ENCODE peak calls at places on chromosomes 13 and 19, in five cellular contexts. One of them, this sample, is unnamed.

GRCh38 chr19:13797870-13798269 is 2.6 kb downstream of the ZSWIM4 start:
- DNase-seq in suprapubic skin: no peak
- DNase-seq in stomach: peak; percentile 65
- DNase-seq in tibial nerve: no peak
- DNase-seq in K562: no peak
- DNase-seq in this sample: no peak

GRCh38 chr13:36870050-36870692 is 49.9 kb downstream of the SMAD9 start:
- DNase-seq in suprapubic skin: no peak
- DNase-seq in stomach: no peak
- DNase-seq in tibial nerve: no peak
- DNase-seq in K562: no peak
- DNase-seq in this sample: no peak

GRCh38 chr19:9847087-9847671 is 12.1 kb downstream of the PIN1 start:
- DNase-seq in suprapubic skin: peak; percentile 75
- DNase-seq in stomach: peak; percentile 34
- DNase-seq in tibial nerve: no peak
- DNase-seq in K562: peak; percentile 80
- DNase-seq in this sample: no peak

GRCh38 chr19:39307822-39308530 is 11.8 kb downstream of the IFNL1 start:
- DNase-seq in suprapubic skin: peak; percentile 40
- DNase-seq in stomach: no peak
- DNase-seq in tibial nerve: no peak
- DNase-seq in K562: no peak
- DNase-seq in this sample: no peak

GRCh38 chr13:68050746-68051145 is 820.6 kb upstream of the PCDH9 start:
- DNase-seq in suprapubic skin: no peak
- DNase-seq in stomach: no peak
- DNase-seq in tibial nerve: no peak
- DNase-seq in K562: no peak
- DNase-seq in this sample: no peak

GRCh38 chr13:99464441-99464949 is 36.8 kb upstream of the TM9SF2 start:
- DNase-seq in suprapubic skin: no peak
- DNase-seq in stomach: no peak
- DNase-seq in tibial nerve: no peak
- DNase-seq in K562: no peak
- DNase-seq in this sample: no peak

GRCh38 chr13:28034256-28034655 is 45.8 kb upstream of the URAD start:
- DNase-seq in suprapubic skin: no peak
- DNase-seq in stomach: no peak
- DNase-seq in tibial nerve: no peak
- DNase-seq in K562: no peak
- DNase-seq in this sample: no peak

GRCh38 chr19:13644648-13645047 is 119.7 kb upstream of the MRI1 start:
- DNase-seq in suprapubic skin: no peak
- DNase-seq in stomach: no peak
- DNase-seq in tibial nerve: no peak
- DNase-seq in K562: peak; percentile 90
- DNase-seq in this sample: no peak

GRCh38 chr19:5539431-5539833 is 28.3 kb downstream of the TINCR start:
- DNase-seq in suprapubic skin: no peak
- DNase-seq in stomach: no peak
- DNase-seq in tibial nerve: no peak
- DNase-seq in K562: no peak
- DNase-seq in this sample: no peak

GRCh38 chr19:44576843-44577565 is 36.4 kb upstream of the IGSF23 start:
- DNase-seq in suprapubic skin: no peak
- DNase-seq in stomach: peak; percentile 56
- DNase-seq in tibial nerve: no peak
- DNase-seq in K562: peak; percentile 49
- DNase-seq in this sample: no peak

GRCh38 chr13:97914537-97914936 is 38.9 kb upstream of the IPO5 start:
- DNase-seq in suprapubic skin: no peak
- DNase-seq in stomach: no peak
- DNase-seq in tibial nerve: no peak
- DNase-seq in K562: no peak
- DNase-seq in this sample: no peak

GRCh38 chr13:29073762-29074161 is 253.6 kb downstream of the MTUS2 start:
- DNase-seq in suprapubic skin: no peak
- DNase-seq in stomach: no peak
- DNase-seq in tibial nerve: no peak
- DNase-seq in K562: no peak
- DNase-seq in this sample: no peak

GRCh38 chr13:34174671-34175145 is 356.8 kb downstream of the RFC3 start:
- DNase-seq in suprapubic skin: no peak
- DNase-seq in stomach: no peak
- DNase-seq in tibial nerve: no peak
- DNase-seq in K562: no peak
- DNase-seq in this sample: no peak

GRCh38 chr13:46062190-46062589 is 9.6 kb upstream of the ZC3H13 start:
- DNase-seq in suprapubic skin: no peak
- DNase-seq in stomach: no peak
- DNase-seq in tibial nerve: no peak
- DNase-seq in K562: no peak
- DNase-seq in this sample: no peak

GRCh38 chr19:45477713-45478453 is 10.1 kb downstream of the FOSB start:
- DNase-seq in suprapubic skin: no peak
- DNase-seq in stomach: no peak
- DNase-seq in tibial nerve: no peak
- DNase-seq in K562: no peak
- DNase-seq in this sample: no peak

GRCh38 chr13:51269039-51269438 is 46.8 kb downstream of the FAM124A start:
- DNase-seq in suprapubic skin: no peak
- DNase-seq in stomach: no peak
- DNase-seq in tibial nerve: no peak
- DNase-seq in K562: no peak
- DNase-seq in this sample: no peak

GRCh38 chr13:63198076-63198475 is 1782.4 kb upstream of the PCDH20 start:
- DNase-seq in suprapubic skin: no peak
- DNase-seq in stomach: no peak
- DNase-seq in tibial nerve: no peak
- DNase-seq in K562: no peak
- DNase-seq in this sample: no peak

GRCh38 chr13:22271963-22272362 is 601.1 kb downstream of the FGF9 start:
- DNase-seq in suprapubic skin: no peak
- DNase-seq in stomach: no peak
- DNase-seq in tibial nerve: no peak
- DNase-seq in K562: no peak
- DNase-seq in this sample: no peak

GRCh38 chr19:16000024-16000687 is 51.3 kb downstream of the OR10H4 start:
- DNase-seq in suprapubic skin: no peak
- DNase-seq in stomach: no peak
- DNase-seq in tibial nerve: no peak
- DNase-seq in K562: no peak
- DNase-seq in this sample: no peak

GRCh38 chr13:37716395-37716794 is 117.8 kb upstream of the POSTN start:
- DNase-seq in suprapubic skin: no peak
- DNase-seq in stomach: no peak
- DNase-seq in tibial nerve: no peak
- DNase-seq in K562: no peak
- DNase-seq in this sample: no peak

GRCh38 chr19:43784251-43784980 is 3.6 kb upstream of the KCNN4 start:
- DNase-seq in suprapubic skin: no peak
- DNase-seq in stomach: peak; percentile 62
- DNase-seq in tibial nerve: no peak
- DNase-seq in K562: peak; percentile 77
- DNase-seq in this sample: no peak

GRCh38 chr19:43923875-43924274 is 11.2 kb downstream of the ZNF45 start:
- DNase-seq in suprapubic skin: no peak
- DNase-seq in stomach: no peak
- DNase-seq in tibial nerve: no peak
- DNase-seq in K562: no peak
- DNase-seq in this sample: no peak

GRCh38 chr19:55670280-55671053 is 4.6 kb upstream of the EPN1 start:
- DNase-seq in suprapubic skin: peak; percentile 83
- DNase-seq in stomach: no peak
- DNase-seq in tibial nerve: no peak
- DNase-seq in K562: no peak
- DNase-seq in this sample: peak; percentile 45

GRCh38 chr13:66952507-66952906 is 277.6 kb downstream of the PCDH9 start:
- DNase-seq in suprapubic skin: no peak
- DNase-seq in stomach: no peak
- DNase-seq in tibial nerve: no peak
- DNase-seq in K562: no peak
- DNase-seq in this sample: no peak
- TF ChIP-seq CTCF in suprapubic skin: no peak
- TF ChIP-seq CTCF in stomach: no peak
- TF ChIP-seq CTCF in tibial nerve: no peak
- TF ChIP-seq CTCF in K562: no peak
- TF ChIP-seq CTCF in this sample: no peak

GRCh38 chr13:78024996-78025395 is 106.4 kb upstream of the EDNRB start:
- DNase-seq in suprapubic skin: no peak
- DNase-seq in stomach: no peak
- DNase-seq in tibial nerve: no peak
- DNase-seq in K562: no peak
- DNase-seq in this sample: no peak

GRCh38 chr13:78020861-78021260 is 102.2 kb upstream of the EDNRB start:
- DNase-seq in suprapubic skin: no peak
- DNase-seq in stomach: no peak
- DNase-seq in tibial nerve: no peak
- DNase-seq in K562: no peak
- DNase-seq in this sample: no peak

DNA sequence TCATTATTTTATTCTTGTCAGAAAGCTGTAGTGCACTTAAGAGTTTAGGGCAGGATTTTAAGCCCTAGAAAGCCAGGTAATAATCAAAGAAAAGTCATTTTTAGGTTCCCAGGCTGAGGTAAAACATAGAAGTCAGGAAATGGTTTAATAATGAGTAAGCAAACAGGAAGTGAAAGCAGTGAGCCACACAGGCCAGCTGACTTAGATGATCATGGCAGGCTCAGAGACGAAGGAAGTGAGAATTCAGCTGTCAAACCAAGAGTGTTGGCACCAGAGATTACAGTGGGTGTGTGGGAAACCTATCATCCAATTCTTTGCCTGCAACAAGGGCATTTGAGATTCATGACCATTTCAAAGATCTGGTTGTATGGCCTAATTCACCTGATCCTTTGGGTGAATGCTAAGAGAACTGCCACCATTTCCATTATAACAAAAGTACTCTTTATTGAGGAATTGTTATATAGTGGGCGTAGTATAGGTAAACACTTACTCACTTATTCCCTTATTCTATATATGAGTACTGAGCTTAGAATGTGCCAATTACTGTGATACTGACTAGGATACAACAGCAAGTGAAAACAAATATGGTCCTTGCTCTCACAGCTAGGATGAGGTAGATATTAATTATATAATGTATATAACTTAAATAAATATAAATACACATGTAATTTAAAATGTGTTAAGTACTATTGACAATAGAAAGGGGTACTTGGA is 103.7 kb upstream of the EDNRB start:
- DNase-seq in suprapubic skin: no peak
- DNase-seq in stomach: peak; percentile 30
- DNase-seq in tibial nerve: peak; percentile 24
- DNase-seq in K562: no peak
- DNase-seq in this sample: no peak
- TF ChIP-seq EP300 in suprapubic skin: no peak
- TF ChIP-seq EP300 in stomach: no peak
- TF ChIP-seq EP300 in tibial nerve: peak; percentile 69
- TF ChIP-seq EP300 in K562: no peak
- TF ChIP-seq EP300 in this sample: no peak

GRCh38 chr13:74641586-74641985 is 507.4 kb upstream of the KLF12 start:
- DNase-seq in suprapubic skin: no peak
- DNase-seq in stomach: no peak
- DNase-seq in tibial nerve: no peak
- DNase-seq in K562: no peak
- DNase-seq in this sample: no peak

GRCh38 chr13:74647211-74647610 is 513.0 kb upstream of the KLF12 start:
- DNase-seq in suprapubic skin: no peak
- DNase-seq in stomach: no peak
- DNase-seq in tibial nerve: no peak
- DNase-seq in K562: no peak
- DNase-seq in this sample: no peak

GRCh38 chr13:74647991-74648390 is 513.8 kb upstream of the KLF12 start:
- DNase-seq in suprapubic skin: no peak
- DNase-seq in stomach: no peak
- DNase-seq in tibial nerve: no peak
- DNase-seq in K562: no peak
- DNase-seq in this sample: no peak

DNA sequence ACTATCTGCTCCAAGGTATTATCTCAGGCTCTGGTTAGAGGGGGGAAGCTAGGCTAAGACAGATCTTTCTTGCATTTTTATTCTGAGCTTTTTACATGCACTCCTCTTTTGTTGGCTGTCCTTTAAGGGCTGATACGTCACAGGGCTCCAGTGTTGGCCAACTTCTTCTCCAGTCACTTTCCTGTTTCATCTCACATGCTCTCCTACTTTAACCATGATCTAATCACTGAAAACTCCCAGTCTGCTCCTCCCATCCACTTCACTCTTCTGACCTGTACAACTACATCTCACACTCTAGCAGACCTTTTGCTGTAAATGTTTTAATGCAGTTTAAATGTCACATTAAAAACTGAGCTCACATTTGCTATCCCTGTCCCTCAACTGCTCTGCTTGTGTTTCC is 510.0 kb upstream of the KLF12 start:
- DNase-seq in suprapubic skin: no peak
- DNase-seq in stomach: no peak
- DNase-seq in tibial nerve: no peak
- DNase-seq in K562: no peak
- DNase-seq in this sample: no peak
- TF ChIP-seq CTCF in suprapubic skin: no peak
- TF ChIP-seq CTCF in stomach: no peak
- TF ChIP-seq CTCF in tibial nerve: no peak
- TF ChIP-seq CTCF in K562: no peak
- TF ChIP-seq CTCF in this sample: no peak

GRCh38 chr19:49836176-49837008 is 14.6 kb upstream of the PTOV1 start:
- DNase-seq in suprapubic skin: no peak
- DNase-seq in stomach: no peak
- DNase-seq in tibial nerve: no peak
- DNase-seq in K562: no peak
- DNase-seq in this sample: no peak

GRCh38 chr19:49832556-49832955 is 14.5 kb downstream of the MED25 start:
- DNase-seq in suprapubic skin: no peak
- DNase-seq in stomach: no peak
- DNase-seq in tibial nerve: no peak
- DNase-seq in K562: no peak
- DNase-seq in this sample: no peak

GRCh38 chr19:49835562-49835961 is 15.4 kb upstream of the PTOV1 start:
- DNase-seq in suprapubic skin: no peak
- DNase-seq in stomach: no peak
- DNase-seq in tibial nerve: no peak
- DNase-seq in K562: no peak
- DNase-seq in this sample: peak; percentile 36

GRCh38 chr19:49831592-49831991 is 13.5 kb downstream of the MED25 start:
- DNase-seq in suprapubic skin: no peak
- DNase-seq in stomach: no peak
- DNase-seq in tibial nerve: no peak
- DNase-seq in K562: no peak
- DNase-seq in this sample: no peak

DNA sequence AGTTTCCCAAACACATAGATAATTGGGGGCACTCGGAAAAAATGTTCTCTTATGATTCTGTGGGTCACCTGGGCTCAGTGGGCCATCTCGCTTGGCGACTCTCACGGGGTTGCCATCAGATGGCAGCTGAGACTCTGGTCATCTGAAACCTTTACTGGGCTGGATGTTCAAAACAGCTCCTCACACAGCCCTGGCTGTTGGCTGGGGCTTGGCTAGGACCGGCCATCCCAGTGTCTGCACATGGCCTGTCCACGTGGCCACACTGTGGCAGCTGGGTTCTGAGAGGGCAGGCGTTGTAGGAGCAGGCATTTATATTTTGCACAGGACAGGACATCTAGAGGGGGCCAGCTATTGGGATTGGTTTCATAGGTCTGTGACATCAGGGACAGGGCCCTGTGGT is 15.5 kb downstream of the MED25 start:
- DNase-seq in suprapubic skin: no peak
- DNase-seq in stomach: no peak
- DNase-seq in tibial nerve: no peak
- DNase-seq in K562: no peak
- DNase-seq in this sample: no peak
- TF ChIP-seq EP300 in suprapubic skin: no peak
- TF ChIP-seq EP300 in stomach: no peak
- TF ChIP-seq EP300 in tibial nerve: no peak
- TF ChIP-seq EP300 in K562: no peak
- TF ChIP-seq EP300 in this sample: no peak

This sample was measured in ovary.